ENCODE peak calls at places on chromosome 9, in eight cellular contexts. One of them, this sample, is unnamed.

GRCh38 chr9:21153688-21154608 is 12.3 kb upstream of the IFNW1 start:
- DNase-seq in uterus: no peak
- DNase-seq in fibroblast of lung: peak; percentile 15
- DNase-seq in PC-3: peak; percentile 32
- DNase-seq in H9: peak; percentile 46
- DNase-seq in spleen: no peak
- DNase-seq in PC-9: peak; percentile 3
- DNase-seq in heart left ventricle: no peak
- DNase-seq in this sample: peak; percentile 7

GRCh38 chr9:94086468-94086867 is 2.2 kb downstream of the PTPDC1 start:
- DNase-seq in PC-9: no peak
- DNase-seq in heart left ventricle: no peak
- DNase-seq in fibroblast of lung: peak; percentile 65
- DNase-seq in PC-3: peak; percentile 91
- DNase-seq in uterus: no peak
- DNase-seq in H9: no peak
- DNase-seq in spleen: no peak
- DNase-seq in this sample: no peak

GRCh38 chr9:113614843-113615648 is 151.5 kb downstream of the RGS3 start:
- DNase-seq in uterus: peak; percentile 74
- DNase-seq in spleen: peak; percentile 69
- DNase-seq in heart left ventricle: peak; percentile 77
- DNase-seq in PC-9: no peak
- DNase-seq in H9: peak; percentile 25
- DNase-seq in PC-3: no peak
- DNase-seq in fibroblast of lung: peak; percentile 77
- DNase-seq in this sample: no peak

GRCh38 chr9:97438666-97439065 is 26.8 kb downstream of the TDRD7 start:
- DNase-seq in heart left ventricle: no peak
- DNase-seq in PC-9: no peak
- DNase-seq in PC-3: no peak
- DNase-seq in spleen: no peak
- DNase-seq in fibroblast of lung: peak; percentile 27
- DNase-seq in H9: no peak
- DNase-seq in uterus: no peak
- DNase-seq in this sample: no peak

GRCh38 chr9:23702311-23702922 is 123.6 kb downstream of the ELAVL2 start:
- DNase-seq in H9: no peak
- DNase-seq in spleen: no peak
- DNase-seq in uterus: no peak
- DNase-seq in PC-3: peak; percentile 71
- DNase-seq in fibroblast of lung: no peak
- DNase-seq in heart left ventricle: no peak
- DNase-seq in PC-9: no peak
- DNase-seq in this sample: no peak

GRCh38 chr9:113931140-113931539 is 55.0 kb downstream of the ZNF618 start:
- DNase-seq in spleen: no peak
- DNase-seq in PC-9: no peak
- DNase-seq in heart left ventricle: no peak
- DNase-seq in uterus: no peak
- DNase-seq in PC-3: no peak
- DNase-seq in H9: no peak
- DNase-seq in fibroblast of lung: no peak
- DNase-seq in this sample: no peak

GRCh38 chr9:3498691-3499090 is 27.1 kb downstream of the RFX3 start:
- DNase-seq in PC-9: no peak
- DNase-seq in H9: no peak
- DNase-seq in PC-3: no peak
- DNase-seq in uterus: no peak
- DNase-seq in fibroblast of lung: peak; percentile 36
- DNase-seq in spleen: no peak
- DNase-seq in heart left ventricle: no peak
- DNase-seq in this sample: no peak

GRCh38 chr9:3436629-3437028 is 89.2 kb downstream of the RFX3 start:
- DNase-seq in fibroblast of lung: no peak
- DNase-seq in PC-9: no peak
- DNase-seq in uterus: no peak
- DNase-seq in heart left ventricle: no peak
- DNase-seq in PC-3: no peak
- DNase-seq in H9: no peak
- DNase-seq in spleen: no peak
- DNase-seq in this sample: no peak

GRCh38 chr9:16321461-16322119 is 548.9 kb downstream of the BNC2 start:
- DNase-seq in fibroblast of lung: peak; percentile 63
- DNase-seq in heart left ventricle: no peak
- DNase-seq in H9: peak; percentile 17
- DNase-seq in spleen: no peak
- DNase-seq in uterus: no peak
- DNase-seq in PC-3: peak; percentile 69
- DNase-seq in PC-9: no peak
- DNase-seq in this sample: no peak

GRCh38 chr9:69313175-69313574 is 11.8 kb upstream of the ENTREP1 start:
- DNase-seq in PC-9: no peak
- DNase-seq in spleen: no peak
- DNase-seq in heart left ventricle: no peak
- DNase-seq in uterus: no peak
- DNase-seq in fibroblast of lung: no peak
- DNase-seq in H9: no peak
- DNase-seq in PC-3: no peak
- DNase-seq in this sample: no peak
- H3K9me3 ChIP-seq in PC-9: peaks cover 3% of the 10 kb centered on the region
- H3K9me3 ChIP-seq in spleen: peaks cover 8% of the 10 kb centered on the region
- H3K9me3 ChIP-seq in heart left ventricle: peaks cover 7% of the 10 kb centered on the region
- H3K9me3 ChIP-seq in uterus: no peaks in the 10 kb centered on the region
- H3K9me3 ChIP-seq in fibroblast of lung: no peaks in the 10 kb centered on the region
- H3K9me3 ChIP-seq in H9: peaks cover 20% of the 10 kb centered on the region
- H3K9me3 ChIP-seq in PC-3: no peaks in the 10 kb centered on the region
- H3K9me3 ChIP-seq in this sample: peaks cover 9% of the 10 kb centered on the region

GRCh38 chr9:71766663-71767062 is 1.6 kb downstream of the CEMIP2 start:
- DNase-seq in heart left ventricle: no peak
- DNase-seq in fibroblast of lung: no peak
- DNase-seq in H9: no peak
- DNase-seq in spleen: no peak
- DNase-seq in PC-3: peak; percentile 42
- DNase-seq in PC-9: no peak
- DNase-seq in uterus: no peak
- DNase-seq in this sample: no peak

GRCh38 chr9:71767421-71768321 is 642 bp downstream of the CEMIP2 start:
- DNase-seq in uterus: peak; percentile 20
- DNase-seq in fibroblast of lung: peak; percentile 29
- DNase-seq in heart left ventricle: no peak
- DNase-seq in spleen: peak; percentile 88
- DNase-seq in PC-9: peak; percentile 26
- DNase-seq in H9: no peak
- DNase-seq in PC-3: no peak
- DNase-seq in this sample: peak; percentile 58

GRCh38 chr9:71772726-71773125 is 4.4 kb upstream of the CEMIP2 start:
- DNase-seq in PC-9: no peak
- DNase-seq in heart left ventricle: no peak
- DNase-seq in H9: no peak
- DNase-seq in PC-3: no peak
- DNase-seq in uterus: no peak
- DNase-seq in fibroblast of lung: no peak
- DNase-seq in spleen: no peak
- DNase-seq in this sample: no peak

GRCh38 chr9:71768388-71769174 is at the start of gene CEMIP2:
- DNase-seq in heart left ventricle: peak; percentile 93
- DNase-seq in fibroblast of lung: peak; percentile 90
- DNase-seq in H9: peak; percentile 91
- DNase-seq in spleen: peak; percentile 99
- DNase-seq in uterus: peak; percentile 87
- DNase-seq in PC-9: peak; percentile 93
- DNase-seq in PC-3: peak; percentile 81
- DNase-seq in this sample: peak; percentile 86

DNA sequence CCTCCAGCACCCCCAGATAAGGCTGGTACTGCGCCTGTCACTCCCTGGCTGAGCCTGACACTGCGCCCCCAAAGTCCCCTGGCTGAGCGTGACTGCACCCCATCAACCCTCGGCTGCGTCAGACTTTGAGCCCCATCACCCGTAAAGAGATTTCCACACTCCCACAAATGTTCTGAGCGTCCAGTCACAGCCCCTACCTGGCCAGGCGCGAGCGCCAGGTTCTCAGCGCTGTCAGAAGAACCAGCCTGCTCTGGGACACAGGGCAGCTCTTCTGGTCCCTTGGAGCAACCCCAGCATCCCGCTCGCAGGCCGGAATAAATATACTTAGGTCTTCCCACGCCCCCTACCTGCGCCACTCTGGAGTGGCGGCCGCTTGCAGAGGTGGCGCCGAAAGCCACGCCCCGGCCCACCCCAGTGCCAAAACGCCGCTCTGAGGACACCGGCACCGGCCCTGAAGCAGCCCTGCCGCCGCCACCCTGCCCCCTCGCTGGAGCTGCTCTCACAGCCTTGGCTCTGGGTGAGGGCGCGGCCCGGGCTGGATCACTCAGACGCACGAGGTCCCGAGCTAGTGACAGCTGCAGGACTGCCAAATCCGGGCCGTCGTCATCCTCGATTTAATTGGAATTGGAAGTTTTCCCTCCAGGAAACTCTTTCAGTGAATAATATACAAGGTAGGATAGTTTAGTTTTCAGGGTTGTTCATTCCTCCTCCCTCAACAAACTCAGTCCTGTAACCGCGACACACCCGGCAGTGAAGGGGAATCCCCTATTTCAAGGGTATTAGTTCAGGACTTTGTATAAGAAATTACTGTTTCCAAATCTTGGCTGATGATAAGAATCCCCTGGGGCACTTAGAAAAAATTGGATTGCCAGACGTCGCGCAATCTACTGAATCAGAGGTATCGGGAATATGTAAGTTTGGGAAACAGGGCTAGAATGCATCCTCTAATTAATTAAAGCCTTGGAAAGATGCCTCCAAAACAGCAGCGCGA is 1.2 kb upstream of the CEMIP2 start:
- DNase-seq in PC-3: peak; percentile 83
- DNase-seq in H9: peak; percentile 94
- DNase-seq in PC-9: peak; percentile 84
- DNase-seq in fibroblast of lung: peak; percentile 43
- DNase-seq in uterus: peak; percentile 60
- DNase-seq in spleen: peak; percentile 96
- DNase-seq in heart left ventricle: peak; percentile 89
- DNase-seq in this sample: peak; percentile 63
- TF ChIP-seq CTCF in PC-3: no peak
- TF ChIP-seq CTCF in H9: peak; percentile 42
- TF ChIP-seq CTCF in PC-9: peak; percentile 63
- TF ChIP-seq CTCF in fibroblast of lung: no peak
- TF ChIP-seq CTCF in uterus: no peak
- TF ChIP-seq CTCF in spleen: peak; percentile 50
- TF ChIP-seq CTCF in heart left ventricle: no peak
- TF ChIP-seq CTCF in this sample: no peak

DNA sequence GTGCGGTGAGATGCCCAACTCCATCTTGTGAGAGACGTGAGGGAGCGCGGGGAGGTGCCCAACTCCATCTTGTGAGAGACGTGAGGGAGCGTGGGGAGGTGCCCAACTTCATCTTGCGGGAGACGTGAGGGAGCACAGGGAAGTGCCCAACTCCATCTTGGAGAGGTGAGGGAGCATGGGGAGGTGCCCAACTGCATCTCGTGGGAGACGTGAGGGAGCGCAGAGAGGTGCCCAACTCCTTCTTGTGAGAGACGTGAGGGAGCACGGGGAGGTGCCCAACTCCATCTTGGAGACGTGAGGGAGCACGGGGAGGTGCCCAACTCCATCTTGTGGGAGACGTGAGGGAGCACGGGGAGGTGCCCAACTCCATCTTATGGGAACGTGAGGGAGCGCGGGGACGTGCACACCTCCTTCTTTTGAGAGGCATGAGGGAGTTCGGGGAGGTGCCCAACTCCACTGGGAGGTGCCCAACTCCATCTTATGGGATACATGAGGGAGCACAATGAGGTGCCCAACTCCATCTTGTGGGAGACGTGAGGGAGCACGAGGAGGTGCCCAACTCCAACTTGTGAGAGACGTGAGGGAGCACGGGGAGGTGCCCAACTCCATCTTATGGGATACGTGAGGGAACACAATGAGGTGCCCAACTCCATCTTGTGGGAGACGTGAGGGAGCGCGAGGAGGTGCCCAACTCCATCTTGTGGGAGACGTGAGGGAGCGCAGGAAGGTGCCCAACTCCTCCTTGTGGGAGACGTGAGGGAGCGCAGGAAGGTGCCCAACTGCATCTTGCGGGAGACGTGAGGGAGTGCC is 235.4 kb downstream of the CACNA1B start:
- DNase-seq in fibroblast of lung: no peak
- DNase-seq in H9: peak; percentile 20
- DNase-seq in PC-3: no peak
- DNase-seq in heart left ventricle: no peak
- DNase-seq in PC-9: no peak
- DNase-seq in uterus: no peak
- DNase-seq in spleen: no peak
- DNase-seq in this sample: peak; percentile 9
- H3K9me3 ChIP-seq in fibroblast of lung: no peaks in the 10 kb centered on the region
- H3K9me3 ChIP-seq in H9: peaks cover 8% of the 10 kb centered on the region
- H3K9me3 ChIP-seq in PC-3: no peaks in the 10 kb centered on the region
- H3K9me3 ChIP-seq in heart left ventricle: no peaks in the 10 kb centered on the region
- H3K9me3 ChIP-seq in PC-9: no peaks in the 10 kb centered on the region
- H3K9me3 ChIP-seq in uterus: no peaks in the 10 kb centered on the region
- H3K9me3 ChIP-seq in spleen: no peaks in the 10 kb centered on the region
- H3K9me3 ChIP-seq in this sample: no peaks in the 10 kb centered on the region

DNA sequence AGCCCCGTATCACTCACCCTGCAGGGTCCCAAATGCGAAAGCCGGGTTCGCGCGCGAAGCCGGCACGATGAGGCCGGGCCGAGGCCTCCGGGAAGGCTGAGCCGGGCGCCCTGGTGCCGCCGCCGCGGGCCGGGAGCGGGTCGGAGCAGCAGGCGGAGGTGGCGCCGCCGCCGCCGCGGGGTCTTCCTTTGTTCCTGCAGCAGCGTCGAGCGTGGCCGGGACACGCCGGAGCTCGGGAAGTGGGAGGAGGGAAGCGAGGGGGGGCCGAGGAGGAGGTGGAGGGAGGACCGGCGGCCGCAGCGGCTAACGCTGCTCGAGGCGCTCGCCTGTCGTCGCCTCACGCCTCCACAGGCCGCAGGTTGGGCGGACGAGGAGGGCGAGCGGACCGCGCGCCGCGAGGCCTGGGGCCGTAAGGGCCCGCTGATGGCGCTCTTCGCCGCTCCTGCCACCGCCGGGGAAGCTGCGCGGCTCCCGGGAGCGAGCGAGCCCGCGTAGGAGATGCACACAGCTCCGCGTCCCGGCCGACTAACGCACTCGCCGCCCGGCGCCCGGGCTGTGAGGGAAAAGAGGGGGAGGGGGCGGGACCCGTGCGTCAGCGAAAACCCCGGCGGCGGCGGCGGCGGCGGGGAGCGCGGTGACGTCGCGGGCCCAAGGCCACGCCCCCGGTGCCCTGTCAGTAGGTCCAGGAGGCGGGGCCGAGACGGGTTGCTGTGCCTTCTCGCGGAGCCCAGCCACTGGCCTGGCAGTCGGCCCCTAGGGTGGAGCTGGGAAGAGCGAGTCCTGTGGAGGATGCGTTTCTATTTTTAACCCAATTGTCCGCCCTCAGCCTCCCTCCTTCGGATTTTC is at the start of gene ZFAND5:
- DNase-seq in PC-3: peak; percentile 93
- DNase-seq in fibroblast of lung: peak; percentile 98
- DNase-seq in heart left ventricle: peak; percentile 100
- DNase-seq in uterus: peak; percentile 97
- DNase-seq in PC-9: peak; percentile 98
- DNase-seq in spleen: peak; percentile 99
- DNase-seq in H9: peak; percentile 97
- DNase-seq in this sample: peak; percentile 98
- TF ChIP-seq CTCF in PC-3: no peak
- TF ChIP-seq CTCF in fibroblast of lung: no peak
- TF ChIP-seq CTCF in heart left ventricle: no peak
- TF ChIP-seq CTCF in uterus: peak; percentile 46
- TF ChIP-seq CTCF in PC-9: no peak
- TF ChIP-seq CTCF in spleen: peak; percentile 16
- TF ChIP-seq CTCF in H9: no peak
- TF ChIP-seq CTCF in this sample: peak; percentile 7